ENCODE peak calls at places on chromosome 1, in four cellular contexts. Q, S, U and G are unnamed samples.

GRCh38 chr1:45573231-45573804 is 10.5 kb upstream of the NASP start:
- DNase-seq in Q (no peak), S (no peak), U (no peak), G (no peak)

GRCh38 chr1:48943826-48944225 is 167.1 kb upstream of the BEND5 start:
- DNase-seq in Q (no peak), S (no peak), U (no peak), G (no peak)

GRCh38 chr1:110604586-110605148 is 1.5 kb downstream of the KCNA2 start:
- DNase-seq in Q (no peak), S (no peak), U (no peak), G (no peak)

GRCh38 chr1:109892476-109893368 is 17.9 kb upstream of the CSF1 start:
- DNase-seq in Q (no peak), S (no peak), U (no peak), G (no peak)

GRCh38 chr1:175131100-175131499 is 61.5 kb downstream of the KIAA0040 start:
- DNase-seq in Q (no peak), S (no peak), U (no peak), G (no peak)

GRCh38 chr1:66316464-66317155 is 217.3 kb upstream of the SGIP1 start:
- DNase-seq in Q (no peak), S (no peak), U (no peak), G (no peak)

GRCh38 chr1:79188371-79188770 is 181.8 kb upstream of the ADGRL4 start:
- DNase-seq in Q (no peak), S (no peak), U (no peak), G (no peak)

GRCh38 chr1:38135621-38136414 is 89.2 kb upstream of the POU3F1 start:
- DNase-seq in Q (no peak), S (no peak), U (peak; percentile 21), G (peak; percentile 39)

GRCh38 chr1:3535732-3536131 is 75.6 kb downstream of the MEGF6 start:
- DNase-seq in Q (no peak), S (no peak), U (no peak), G (no peak)

GRCh38 chr1:109170051-109170775 is 43.5 kb upstream of the SARS1 start:
- DNase-seq in Q (no peak), S (no peak), U (no peak), G (no peak)

GRCh38 chr1:206606867-206607266 is 5.4 kb downstream of the EIF2D start:
- DNase-seq in Q (no peak), S (peak; percentile 34), U (peak; percentile 60), G (no peak)

GRCh38 chr1:193486671-193487229 is 300.3 kb upstream of the B3GALT2 start:
- DNase-seq in Q (no peak), S (no peak), U (no peak), G (no peak)

GRCh38 chr1:155919801-155920200 is 8.7 kb upstream of the RIT1 start:
- DNase-seq in Q (no peak), S (no peak), U (no peak), G (no peak)

GRCh38 chr1:3430406-3430805 is 24.1 kb upstream of the ARHGEF16 start:
- DNase-seq in Q (no peak), S (no peak), U (no peak), G (no peak)

GRCh38 chr1:24018611-24019580 is 38.8 kb upstream of the SRSF10 start:
- DNase-seq in Q (no peak), S (peak; percentile 56), U (peak; percentile 88), G (peak; percentile 68)

GRCh38 chr1:234643111-234643849 is 33.3 kb upstream of the IRF2BP2 start:
- DNase-seq in Q (no peak), S (no peak), U (no peak), G (no peak)

GRCh38 chr1:23743287-23744052 is at the start of gene ELOA:
- DNase-seq in Q (peak; percentile 69), S (peak; percentile 89), U (peak; percentile 80), G (peak; percentile 82)

GRCh38 chr1:211625040-211625439 is 46.1 kb upstream of the SLC30A1 start:
- DNase-seq in Q (no peak), S (no peak), U (no peak), G (no peak)

GRCh38 chr1:203935286-203935685 is 73.9 kb downstream of the SNRPE start:
- DNase-seq in Q (no peak), S (no peak), U (no peak), G (no peak)

GRCh38 chr1:164983023-164983650 is 373.4 kb downstream of the LMX1A start:
- DNase-seq in Q (no peak), S (no peak), U (no peak), G (peak; percentile 5)

GRCh38 chr1:112524251-112524650 is 15.5 kb downstream of the WNT2B start:
- DNase-seq in Q (no peak), S (no peak), U (no peak), G (no peak)

GRCh38 chr1:53562256-53562982 is 103.2 kb downstream of the DMRTB1 start:
- DNase-seq in Q (no peak), S (no peak), U (no peak), G (no peak)

GRCh38 chr1:37691497-37692077 is 729 bp upstream of the CDCA8 start:
- DNase-seq in Q (peak; percentile 3), S (peak; percentile 29), U (peak; percentile 28), G (no peak)

GRCh38 chr1:154418062-154418897 is 13.1 kb downstream of the IL6R start:
- DNase-seq in Q (peak; percentile 27), S (no peak), U (no peak), G (no peak)

GRCh38 chr1:25926731-25927496 is 20.7 kb upstream of the STMN1 start:
- DNase-seq in Q (no peak), S (no peak), U (no peak), G (no peak)

GRCh38 chr1:228884196-228884595 is 148.9 kb downstream of the RHOU start:
- DNase-seq in Q (no peak), S (no peak), U (no peak), G (no peak)

GRCh38 chr1:97108200-97108599 is 386.6 kb downstream of the PTBP2 start:
- DNase-seq in Q (no peak), S (no peak), U (no peak), G (no peak)

GRCh38 chr1:156555715-156556114 is 16.6 kb downstream of the IQGAP3 start:
- DNase-seq in Q (no peak), S (no peak), U (no peak), G (no peak)

GRCh38 chr1:106995970-106996369 is 60.5 kb upstream of the PRMT6 start:
- DNase-seq in Q (no peak), S (no peak), U (no peak), G (no peak)

GRCh38 chr1:113608371-113608770 is 150.9 kb downstream of the PHTF1 start:
- DNase-seq in Q (no peak), S (no peak), U (no peak), G (no peak)

GRCh38 chr1:83999316-83999819 is 436 bp upstream of the TTLL7 start:
- DNase-seq in Q (peak; percentile 21), S (peak; percentile 52), U (peak; percentile 86), G (no peak)

GRCh38 chr1:26855636-26856035 is 7.3 kb upstream of the SFN start:
- DNase-seq in Q (no peak), S (no peak), U (no peak), G (no peak)

GRCh38 chr1:44655609-44656008 is 18.7 kb downstream of the TMEM53 start:
- DNase-seq in Q (no peak), S (peak; percentile 46), U (peak; percentile 62), G (no peak)

GRCh38 chr1:15975358-15975804 is 520 bp downstream of the ZBTB17 start:
- DNase-seq in Q (peak; percentile 76), S (peak; percentile 80), U (peak; percentile 74), G (peak; percentile 80)

GRCh38 chr1:154198756-154199562 is 7.1 kb upstream of the TPM3 start:
- DNase-seq in Q (no peak), S (peak; percentile 54), U (peak; percentile 67), G (peak; percentile 31)

GRCh38 chr1:1922782-1923680 is 4.0 kb upstream of the TMEM52 start:
- DNase-seq in Q (no peak), S (no peak), U (no peak), G (no peak)